ENCODE peak calls at places on chromosome 3, in seven cellular contexts. U, B, N, K, E, T and I are unnamed samples.

GRCh38 chr3:181326637-181327223 is 337.2 kb upstream of the DNAJC19 start:
- DNase-seq in U (peak), E (peak), T (peak), N (no peak), K (no peak), B (no peak), I (peak)

GRCh38 chr3:69753179-69753775 is 14.0 kb downstream of the MITF start:
- DNase-seq in N (no peak), T (no peak), K (no peak), U (no peak), B (no peak), E (no peak), I (no peak)

GRCh38 chr3:111691293-111691909 is 96.3 kb upstream of the ZBED2 start:
- DNase-seq in E (peak), N (no peak), T (peak), U (peak), K (no peak), B (no peak), I (no peak)

GRCh38 chr3:125990253-125990970 is 21.4 kb downstream of the ROPN1B start:
- DNase-seq in T (peak), B (peak), K (peak), E (peak), U (peak), N (no peak), I (peak)

GRCh38 chr3:14144423-14145075 is 19.7 kb downstream of the TMEM43 start:
- DNase-seq in U (peak), N (peak), K (peak), T (peak), E (peak), B (peak), I (peak)

GRCh38 chr3:11367116-11367781 is 95.1 kb downstream of the ATG7 start:
- DNase-seq in T (no peak), K (no peak), B (no peak), N (no peak), E (peak), U (no peak), I (no peak)

GRCh38 chr3:4981160-4981687 is 2.0 kb downstream of the BHLHE40 start:
- DNase-seq in N (no peak), E (peak), K (no peak), T (no peak), U (no peak), B (no peak), I (no peak)

GRCh38 chr3:182979103-182979697 is 1.1 kb downstream of the DCUN1D1 start:
- DNase-seq in B (no peak), K (no peak), E (peak), N (no peak), U (peak), T (peak), I (no peak)

GRCh38 chr3:161821591-161821990 is 325.0 kb downstream of the OTOL1 start:
- DNase-seq in N (no peak), B (no peak), E (no peak), K (no peak), T (peak), U (no peak), I (no peak)

GRCh38 chr3:99543796-99544195 is 94.6 kb upstream of the COL8A1 start:
- DNase-seq in B (no peak), E (no peak), U (no peak), T (no peak), N (no peak), K (no peak), I (no peak)

GRCh38 chr3:134682196-134682880 is 31.5 kb upstream of the KY start:
- DNase-seq in E (no peak), B (no peak), K (no peak), N (no peak), T (no peak), U (no peak), I (no peak)

GRCh38 chr3:64130436-64130835 is 94.8 kb downstream of the PRICKLE2 start:
- DNase-seq in T (no peak), U (no peak), E (no peak), N (no peak), K (no peak), B (no peak), I (no peak)

GRCh38 chr3:178551916-178552321 is 15.7 kb downstream of the KCNMB2 start:
- DNase-seq in K (no peak), B (no peak), E (peak), U (no peak), T (peak), N (no peak), I (no peak)

GRCh38 chr3:30708472-30708871 is 102.1 kb downstream of the TGFBR2 start:
- DNase-seq in T (no peak), N (no peak), E (no peak), K (no peak), B (no peak), U (no peak), I (no peak)

GRCh38 chr3:32239638-32240550 is 1.4 kb downstream of the CMTM8 start:
- DNase-seq in K (peak), N (no peak), E (peak), T (peak), U (peak), B (peak), I (no peak)

GRCh38 chr3:47877288-47877687 is 74.3 kb downstream of the DHX30 start:
- DNase-seq in B (no peak), N (no peak), T (no peak), U (no peak), E (peak), K (no peak), I (no peak)

GRCh38 chr3:10747341-10747740 is 68.7 kb upstream of the SLC6A11 start:
- DNase-seq in K (no peak), U (no peak), N (no peak), B (no peak), T (no peak), E (no peak), I (no peak)

GRCh38 chr3:177150970-177151627 is 46.2 kb downstream of the TBL1XR1 start:
- DNase-seq in B (no peak), K (no peak), E (peak), N (peak), U (no peak), T (peak), I (peak)

GRCh38 chr3:131053021-131053420 is 26.3 kb downstream of the NEK11 start:
- DNase-seq in N (no peak), K (no peak), U (no peak), T (no peak), E (peak), B (no peak), I (no peak)

GRCh38 chr3:143658869-143659268 is 189.4 kb downstream of the SLC9A9 start:
- DNase-seq in K (no peak), B (no peak), U (no peak), N (no peak), E (no peak), T (no peak), I (no peak)

GRCh38 chr3:125958511-125959316 is 10.3 kb upstream of the ROPN1B start:
- DNase-seq in N (no peak), U (no peak), T (no peak), B (no peak), E (no peak), K (no peak), I (no peak)